ENCODE peak calls at places on chromosomes 5 and 9, in six cellular contexts. One of them, this sample, is unnamed.
A peak's percentile ranks its signal among the peaks of the same experiment; 100 is the strongest.

GRCh38 chr5:31236339-31236738 is 42.9 kb downstream of the CDH6 start:
- DNase-seq in mesendoderm: no peak
- DNase-seq in IMR-90: no peak
- DNase-seq in mesenchymal stem cell: no peak
- DNase-seq in H1: no peak
- DNase-seq in trophoblast cell: no peak
- DNase-seq in this sample: no peak

GRCh38 chr9:93600504-93600903 is 24.1 kb downstream of the PHF2 start:
- DNase-seq in mesendoderm: peak; percentile 28
- DNase-seq in IMR-90: no peak
- DNase-seq in mesenchymal stem cell: no peak
- DNase-seq in H1: no peak
- DNase-seq in trophoblast cell: no peak
- DNase-seq in this sample: no peak

GRCh38 chr5:71955718-71956117 is 151.6 kb upstream of the MAP1B start:
- DNase-seq in mesendoderm: no peak
- DNase-seq in IMR-90: no peak
- DNase-seq in mesenchymal stem cell: no peak
- DNase-seq in H1: no peak
- DNase-seq in trophoblast cell: no peak
- DNase-seq in this sample: no peak

GRCh38 chr5:82384025-82384750 is 106.0 kb upstream of the RPS23 start:
- DNase-seq in mesendoderm: no peak
- DNase-seq in IMR-90: no peak
- DNase-seq in mesenchymal stem cell: no peak
- DNase-seq in H1: no peak
- DNase-seq in trophoblast cell: no peak
- DNase-seq in this sample: no peak

GRCh38 chr9:68975644-68976043 is 38.3 kb downstream of the PRKACG start:
- DNase-seq in mesendoderm: no peak
- DNase-seq in IMR-90: no peak
- DNase-seq in mesenchymal stem cell: no peak
- DNase-seq in H1: no peak
- DNase-seq in trophoblast cell: no peak
- DNase-seq in this sample: no peak

GRCh38 chr5:150763023-150763793 is 4.4 kb upstream of the DCTN4 start:
- DNase-seq in mesendoderm: no peak
- DNase-seq in IMR-90: peak; percentile 67
- DNase-seq in mesenchymal stem cell: peak; percentile 92
- DNase-seq in H1: no peak
- DNase-seq in trophoblast cell: peak; percentile 75
- DNase-seq in this sample: no peak

GRCh38 chr5:1112596-1113331 is 901 bp upstream of the SLC12A7 start:
- DNase-seq in mesendoderm: no peak
- DNase-seq in IMR-90: no peak
- DNase-seq in mesenchymal stem cell: no peak
- DNase-seq in H1: no peak
- DNase-seq in trophoblast cell: no peak
- DNase-seq in this sample: no peak

GRCh38 chr5:24222866-24223265 is 421.9 kb downstream of the CDH10 start:
- DNase-seq in mesendoderm: no peak
- DNase-seq in IMR-90: peak; percentile 5
- DNase-seq in mesenchymal stem cell: no peak
- DNase-seq in H1: no peak
- DNase-seq in trophoblast cell: no peak
- DNase-seq in this sample: no peak

GRCh38 chr9:127935765-127936221 is 1.9 kb downstream of the DPM2 start:
- DNase-seq in mesendoderm: no peak
- DNase-seq in IMR-90: peak; percentile 41
- DNase-seq in mesenchymal stem cell: no peak
- DNase-seq in H1: no peak
- DNase-seq in trophoblast cell: no peak
- DNase-seq in this sample: no peak

GRCh38 chr9:92989561-92989960 is 42.2 kb downstream of the FGD3 start:
- DNase-seq in mesendoderm: peak; percentile 77
- DNase-seq in IMR-90: no peak
- DNase-seq in mesenchymal stem cell: no peak
- DNase-seq in H1: no peak
- DNase-seq in trophoblast cell: no peak
- DNase-seq in this sample: no peak

GRCh38 chr9:73162987-73163763 is 11.5 kb downstream of the ANXA1 start:
- DNase-seq in mesendoderm: peak; percentile 59
- DNase-seq in IMR-90: no peak
- DNase-seq in mesenchymal stem cell: no peak
- DNase-seq in H1: no peak
- DNase-seq in trophoblast cell: no peak
- DNase-seq in this sample: no peak

GRCh38 chr9:135910757-135911156 is 3.4 kb upstream of the CAMSAP1 start:
- DNase-seq in mesendoderm: no peak
- DNase-seq in IMR-90: no peak
- DNase-seq in mesenchymal stem cell: no peak
- DNase-seq in H1: no peak
- DNase-seq in trophoblast cell: no peak
- DNase-seq in this sample: no peak

DNA sequence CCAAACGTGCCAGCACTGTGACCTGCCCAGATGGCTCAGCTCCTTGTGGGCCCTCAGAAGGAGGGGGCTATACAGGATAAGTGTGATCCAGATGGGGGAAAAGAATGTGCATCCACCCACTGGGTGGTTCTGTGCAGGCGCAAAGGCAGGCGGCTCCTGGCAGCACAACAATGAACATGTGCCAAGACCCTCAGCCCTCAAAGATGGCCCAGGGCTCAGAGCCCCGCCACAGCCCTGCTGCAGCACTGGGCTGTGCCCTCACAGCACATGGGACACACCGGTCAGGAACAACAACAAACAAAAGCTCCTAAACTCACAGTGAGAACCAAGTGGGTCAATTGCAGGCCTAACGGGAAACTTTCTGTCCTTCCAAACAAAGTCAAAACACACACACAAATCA is 4.7 kb downstream of the SEMA4D start:
- DNase-seq in mesendoderm: no peak
- DNase-seq in IMR-90: no peak
- DNase-seq in mesenchymal stem cell: no peak
- DNase-seq in H1: no peak
- DNase-seq in trophoblast cell: no peak
- DNase-seq in this sample: no peak
- H3K79me1 ChIP-seq in mesendoderm: peaks cover 1% of the 10 kb centered on the region
- H3K79me1 ChIP-seq in IMR-90: no peaks in the 10 kb centered on the region
- H3K79me1 ChIP-seq in mesenchymal stem cell: peaks cover 45% of the 10 kb centered on the region
- H3K79me1 ChIP-seq in H1: peaks cover 24% of the 10 kb centered on the region
- H3K79me1 ChIP-seq in trophoblast cell: peaks cover 1% of the 10 kb centered on the region
- H3K79me1 ChIP-seq in this sample: peaks cover 11% of the 10 kb centered on the region

GRCh38 chr5:4036861-4037260 is 441.2 kb downstream of the IRX1 start:
- DNase-seq in mesendoderm: no peak
- DNase-seq in IMR-90: no peak
- DNase-seq in mesenchymal stem cell: no peak
- DNase-seq in H1: no peak
- DNase-seq in trophoblast cell: no peak
- DNase-seq in this sample: no peak
- H3K4me3 ChIP-seq in mesendoderm: no peak overlapping the region
- H3K4me3 ChIP-seq in IMR-90: no peak overlapping the region
- H3K4me3 ChIP-seq in mesenchymal stem cell: no peak overlapping the region
- H3K4me3 ChIP-seq in H1: no peak overlapping the region
- H3K4me3 ChIP-seq in trophoblast cell: no peak overlapping the region
- H3K4me3 ChIP-seq in this sample: no peak overlapping the region

GRCh38 chr5:119129770-119130169 is 58.9 kb downstream of the DMXL1 start:
- DNase-seq in mesendoderm: no peak
- DNase-seq in IMR-90: no peak
- DNase-seq in mesenchymal stem cell: no peak
- DNase-seq in H1: no peak
- DNase-seq in trophoblast cell: no peak
- DNase-seq in this sample: no peak

GRCh38 chr5:119136666-119137318 is 65.9 kb downstream of the DMXL1 start:
- DNase-seq in mesendoderm: peak; percentile 6
- DNase-seq in IMR-90: no peak
- DNase-seq in mesenchymal stem cell: no peak
- DNase-seq in H1: no peak
- DNase-seq in trophoblast cell: no peak
- DNase-seq in this sample: no peak

GRCh38 chr5:119131530-119132313 is 60.8 kb downstream of the DMXL1 start:
- DNase-seq in mesendoderm: no peak
- DNase-seq in IMR-90: peak; percentile 19
- DNase-seq in mesenchymal stem cell: no peak
- DNase-seq in H1: no peak
- DNase-seq in trophoblast cell: no peak
- DNase-seq in this sample: no peak
- H3K79me1 ChIP-seq in mesendoderm: no peaks in the 10 kb centered on the region
- H3K79me1 ChIP-seq in IMR-90: no peaks in the 10 kb centered on the region
- H3K79me1 ChIP-seq in mesenchymal stem cell: peaks cover 9% of the 10 kb centered on the region
- H3K79me1 ChIP-seq in H1: no peaks in the 10 kb centered on the region
- H3K79me1 ChIP-seq in trophoblast cell: no peaks in the 10 kb centered on the region
- H3K79me1 ChIP-seq in this sample: no peaks in the 10 kb centered on the region

GRCh38 chr5:87109749-87110148 is 157.9 kb upstream of the RASA1 start:
- DNase-seq in mesendoderm: no peak
- DNase-seq in IMR-90: no peak
- DNase-seq in mesenchymal stem cell: no peak
- DNase-seq in H1: no peak
- DNase-seq in trophoblast cell: no peak
- DNase-seq in this sample: no peak
- H3K4me3 ChIP-seq in mesendoderm: no peak overlapping the region
- H3K4me3 ChIP-seq in IMR-90: no peak overlapping the region
- H3K4me3 ChIP-seq in mesenchymal stem cell: no peak overlapping the region
- H3K4me3 ChIP-seq in H1: no peak overlapping the region
- H3K4me3 ChIP-seq in trophoblast cell: no peak overlapping the region
- H3K4me3 ChIP-seq in this sample: no peak overlapping the region

GRCh38 chr9:103410059-103410458 is 414.9 kb downstream of the CYLC2 start:
- DNase-seq in mesendoderm: no peak
- DNase-seq in IMR-90: no peak
- DNase-seq in mesenchymal stem cell: no peak
- DNase-seq in H1: no peak
- DNase-seq in trophoblast cell: no peak
- DNase-seq in this sample: no peak
- H3K79me1 ChIP-seq in mesendoderm: no peaks in the 10 kb centered on the region
- H3K79me1 ChIP-seq in IMR-90: no peaks in the 10 kb centered on the region
- H3K79me1 ChIP-seq in mesenchymal stem cell: no peaks in the 10 kb centered on the region
- H3K79me1 ChIP-seq in H1: no peaks in the 10 kb centered on the region
- H3K79me1 ChIP-seq in trophoblast cell: no peaks in the 10 kb centered on the region
- H3K79me1 ChIP-seq in this sample: no peaks in the 10 kb centered on the region